ENCODE peak calls at places on chromosomes 7 and 10, in six cellular contexts. One of them, this sample, is unnamed.

GRCh38 chr7:106583133-106583532 is 77.8 kb downstream of the CCDC71L start:
- DNase-seq in dorsolateral prefrontal cortex: no peak
- DNase-seq in AG08395: peak; percentile 64
- DNase-seq in stimulated activated naive B cell treated with anti-CD40 and anti-IgM and Interleukin-4, amounts not matched to agents 10 μg/mL and 1 μg/mL and 100 μg/mL, for 72 hours: no peak
- DNase-seq in left colon: no peak
- DNase-seq in NCI-H1417: no peak
- DNase-seq in this sample: no peak

GRCh38 chr7:150385240-150385830 is 6.2 kb downstream of the ZNF775 start:
- DNase-seq in stimulated activated naive B cell treated with anti-CD40 and anti-IgM and Interleukin-4, amounts not matched to agents 10 μg/mL and 1 μg/mL and 100 μg/mL, for 72 hours: no peak
- DNase-seq in dorsolateral prefrontal cortex: no peak
- DNase-seq in AG08395: no peak
- DNase-seq in left colon: peak; percentile 40
- DNase-seq in NCI-H1417: peak; percentile 61
- DNase-seq in this sample: no peak

GRCh38 chr10:122249991-122250750 is 20.9 kb upstream of the BTBD16 start:
- DNase-seq in stimulated activated naive B cell treated with anti-CD40 and anti-IgM and Interleukin-4, amounts not matched to agents 10 μg/mL and 1 μg/mL and 100 μg/mL, for 72 hours: no peak
- DNase-seq in AG08395: no peak
- DNase-seq in NCI-H1417: no peak
- DNase-seq in dorsolateral prefrontal cortex: no peak
- DNase-seq in left colon: no peak
- DNase-seq in this sample: no peak

GRCh38 chr10:48238826-48239520 is 35.5 kb downstream of the FRMPD2 start:
- DNase-seq in NCI-H1417: no peak
- DNase-seq in AG08395: no peak
- DNase-seq in left colon: no peak
- DNase-seq in dorsolateral prefrontal cortex: no peak
- DNase-seq in stimulated activated naive B cell treated with anti-CD40 and anti-IgM and Interleukin-4, amounts not matched to agents 10 μg/mL and 1 μg/mL and 100 μg/mL, for 72 hours: no peak
- DNase-seq in this sample: no peak

GRCh38 chr10:69078311-69078710 is 9.6 kb upstream of the SRGN start:
- DNase-seq in AG08395: no peak
- DNase-seq in left colon: no peak
- DNase-seq in dorsolateral prefrontal cortex: no peak
- DNase-seq in NCI-H1417: no peak
- DNase-seq in stimulated activated naive B cell treated with anti-CD40 and anti-IgM and Interleukin-4, amounts not matched to agents 10 μg/mL and 1 μg/mL and 100 μg/mL, for 72 hours: no peak
- DNase-seq in this sample: no peak

GRCh38 chr10:101062231-101063161 is 707 bp downstream of the KAZALD1 start:
- DNase-seq in stimulated activated naive B cell treated with anti-CD40 and anti-IgM and Interleukin-4, amounts not matched to agents 10 μg/mL and 1 μg/mL and 100 μg/mL, for 72 hours: peak; percentile 32
- DNase-seq in left colon: peak; percentile 73
- DNase-seq in NCI-H1417: peak; percentile 73
- DNase-seq in dorsolateral prefrontal cortex: no peak
- DNase-seq in AG08395: peak; percentile 47
- DNase-seq in this sample: no peak

GRCh38 chr7:157576415-157576814 is 239.6 kb downstream of the DNAJB6 start:
- DNase-seq in AG08395: no peak
- DNase-seq in dorsolateral prefrontal cortex: no peak
- DNase-seq in NCI-H1417: no peak
- DNase-seq in left colon: peak; percentile 82
- DNase-seq in stimulated activated naive B cell treated with anti-CD40 and anti-IgM and Interleukin-4, amounts not matched to agents 10 μg/mL and 1 μg/mL and 100 μg/mL, for 72 hours: peak; percentile 39
- DNase-seq in this sample: no peak

GRCh38 chr10:71419750-71420149 is 23.0 kb downstream of the CDH23 start:
- DNase-seq in AG08395: no peak
- DNase-seq in stimulated activated naive B cell treated with anti-CD40 and anti-IgM and Interleukin-4, amounts not matched to agents 10 μg/mL and 1 μg/mL and 100 μg/mL, for 72 hours: no peak
- DNase-seq in dorsolateral prefrontal cortex: no peak
- DNase-seq in NCI-H1417: no peak
- DNase-seq in left colon: no peak
- DNase-seq in this sample: no peak

GRCh38 chr10:31129261-31129660 is 97.6 kb upstream of the ZNF438 start:
- DNase-seq in stimulated activated naive B cell treated with anti-CD40 and anti-IgM and Interleukin-4, amounts not matched to agents 10 μg/mL and 1 μg/mL and 100 μg/mL, for 72 hours: no peak
- DNase-seq in NCI-H1417: no peak
- DNase-seq in dorsolateral prefrontal cortex: peak; percentile 45
- DNase-seq in AG08395: peak; percentile 25
- DNase-seq in left colon: peak; percentile 52
- DNase-seq in this sample: no peak

GRCh38 chr7:25926009-25926408 is 226.0 kb upstream of the NFE2L3 start:
- DNase-seq in left colon: no peak
- DNase-seq in stimulated activated naive B cell treated with anti-CD40 and anti-IgM and Interleukin-4, amounts not matched to agents 10 μg/mL and 1 μg/mL and 100 μg/mL, for 72 hours: no peak
- DNase-seq in AG08395: no peak
- DNase-seq in NCI-H1417: no peak
- DNase-seq in dorsolateral prefrontal cortex: no peak
- DNase-seq in this sample: no peak

GRCh38 chr7:2508327-2509231 is 11.0 kb upstream of the LFNG start:
- DNase-seq in stimulated activated naive B cell treated with anti-CD40 and anti-IgM and Interleukin-4, amounts not matched to agents 10 μg/mL and 1 μg/mL and 100 μg/mL, for 72 hours: peak; percentile 66
- DNase-seq in dorsolateral prefrontal cortex: no peak
- DNase-seq in NCI-H1417: peak; percentile 28
- DNase-seq in AG08395: peak; percentile 84
- DNase-seq in left colon: no peak
- DNase-seq in this sample: no peak

GRCh38 chr10:88793747-88794299 is 8.7 kb upstream of the LIPM start:
- DNase-seq in dorsolateral prefrontal cortex: no peak
- DNase-seq in AG08395: peak; percentile 47
- DNase-seq in NCI-H1417: no peak
- DNase-seq in stimulated activated naive B cell treated with anti-CD40 and anti-IgM and Interleukin-4, amounts not matched to agents 10 μg/mL and 1 μg/mL and 100 μg/mL, for 72 hours: no peak
- DNase-seq in left colon: no peak
- DNase-seq in this sample: no peak

GRCh38 chr10:70602665-70603438 is at the start of gene PRF1:
- DNase-seq in AG08395: no peak
- DNase-seq in NCI-H1417: no peak
- DNase-seq in left colon: peak; percentile 38
- DNase-seq in stimulated activated naive B cell treated with anti-CD40 and anti-IgM and Interleukin-4, amounts not matched to agents 10 μg/mL and 1 μg/mL and 100 μg/mL, for 72 hours: no peak
- DNase-seq in dorsolateral prefrontal cortex: no peak
- DNase-seq in this sample: no peak

GRCh38 chr10:124802313-124802675 is 675 bp downstream of the ABRAXAS2 start:
- DNase-seq in NCI-H1417: no peak
- DNase-seq in AG08395: no peak
- DNase-seq in stimulated activated naive B cell treated with anti-CD40 and anti-IgM and Interleukin-4, amounts not matched to agents 10 μg/mL and 1 μg/mL and 100 μg/mL, for 72 hours: peak; percentile 57
- DNase-seq in left colon: no peak
- DNase-seq in dorsolateral prefrontal cortex: no peak
- DNase-seq in this sample: no peak

GRCh38 chr10:124975977-124976514 is 34.1 kb downstream of the ZRANB1 start:
- DNase-seq in left colon: no peak
- DNase-seq in NCI-H1417: no peak
- DNase-seq in stimulated activated naive B cell treated with anti-CD40 and anti-IgM and Interleukin-4, amounts not matched to agents 10 μg/mL and 1 μg/mL and 100 μg/mL, for 72 hours: no peak
- DNase-seq in AG08395: no peak
- DNase-seq in dorsolateral prefrontal cortex: no peak
- DNase-seq in this sample: no peak

GRCh38 chr10:131210181-131210580 is 101.3 kb downstream of the TCERG1L start:
- DNase-seq in dorsolateral prefrontal cortex: peak; percentile 15
- DNase-seq in stimulated activated naive B cell treated with anti-CD40 and anti-IgM and Interleukin-4, amounts not matched to agents 10 μg/mL and 1 μg/mL and 100 μg/mL, for 72 hours: no peak
- DNase-seq in NCI-H1417: no peak
- DNase-seq in AG08395: no peak
- DNase-seq in left colon: no peak
- DNase-seq in this sample: no peak

GRCh38 chr10:126177414-126178030 is 210.8 kb downstream of the ADAM12 start:
- DNase-seq in stimulated activated naive B cell treated with anti-CD40 and anti-IgM and Interleukin-4, amounts not matched to agents 10 μg/mL and 1 μg/mL and 100 μg/mL, for 72 hours: no peak
- DNase-seq in dorsolateral prefrontal cortex: no peak
- DNase-seq in NCI-H1417: no peak
- DNase-seq in left colon: no peak
- DNase-seq in AG08395: no peak
- DNase-seq in this sample: no peak

GRCh38 chr10:117464176-117464575 is 78.4 kb upstream of the EMX2 start:
- DNase-seq in dorsolateral prefrontal cortex: no peak
- DNase-seq in left colon: no peak
- DNase-seq in AG08395: no peak
- DNase-seq in NCI-H1417: no peak
- DNase-seq in stimulated activated naive B cell treated with anti-CD40 and anti-IgM and Interleukin-4, amounts not matched to agents 10 μg/mL and 1 μg/mL and 100 μg/mL, for 72 hours: no peak
- DNase-seq in this sample: no peak

GRCh38 chr7:123625254-123625653 is 23.6 kb downstream of the ASB15 start:
- DNase-seq in AG08395: no peak
- DNase-seq in stimulated activated naive B cell treated with anti-CD40 and anti-IgM and Interleukin-4, amounts not matched to agents 10 μg/mL and 1 μg/mL and 100 μg/mL, for 72 hours: no peak
- DNase-seq in left colon: no peak
- DNase-seq in NCI-H1417: no peak
- DNase-seq in dorsolateral prefrontal cortex: no peak
- DNase-seq in this sample: no peak

GRCh38 chr10:79164075-79164474 is 95.3 kb downstream of the ZMIZ1 start:
- DNase-seq in left colon: no peak
- DNase-seq in NCI-H1417: no peak
- DNase-seq in stimulated activated naive B cell treated with anti-CD40 and anti-IgM and Interleukin-4, amounts not matched to agents 10 μg/mL and 1 μg/mL and 100 μg/mL, for 72 hours: no peak
- DNase-seq in dorsolateral prefrontal cortex: no peak
- DNase-seq in AG08395: no peak
- DNase-seq in this sample: no peak

GRCh38 chr10:63749915-63750314 is 228.7 kb downstream of the REEP3 start:
- DNase-seq in left colon: no peak
- DNase-seq in dorsolateral prefrontal cortex: no peak
- DNase-seq in AG08395: no peak
- DNase-seq in stimulated activated naive B cell treated with anti-CD40 and anti-IgM and Interleukin-4, amounts not matched to agents 10 μg/mL and 1 μg/mL and 100 μg/mL, for 72 hours: no peak
- DNase-seq in NCI-H1417: no peak
- DNase-seq in this sample: no peak

GRCh38 chr10:35912615-35913170 is 270.6 kb upstream of the FZD8 start:
- DNase-seq in NCI-H1417: no peak
- DNase-seq in dorsolateral prefrontal cortex: no peak
- DNase-seq in left colon: no peak
- DNase-seq in stimulated activated naive B cell treated with anti-CD40 and anti-IgM and Interleukin-4, amounts not matched to agents 10 μg/mL and 1 μg/mL and 100 μg/mL, for 72 hours: no peak
- DNase-seq in AG08395: peak; percentile 58
- DNase-seq in this sample: no peak

GRCh38 chr7:99201027-99201426 is 6.9 kb downstream of the KPNA7 start:
- DNase-seq in stimulated activated naive B cell treated with anti-CD40 and anti-IgM and Interleukin-4, amounts not matched to agents 10 μg/mL and 1 μg/mL and 100 μg/mL, for 72 hours: no peak
- DNase-seq in left colon: no peak
- DNase-seq in AG08395: peak; percentile 79
- DNase-seq in NCI-H1417: no peak
- DNase-seq in dorsolateral prefrontal cortex: no peak
- DNase-seq in this sample: no peak

GRCh38 chr10:1572519-1573333 is 164.6 kb downstream of the ADARB2 start:
- DNase-seq in NCI-H1417: no peak
- DNase-seq in AG08395: no peak
- DNase-seq in stimulated activated naive B cell treated with anti-CD40 and anti-IgM and Interleukin-4, amounts not matched to agents 10 μg/mL and 1 μg/mL and 100 μg/mL, for 72 hours: no peak
- DNase-seq in left colon: no peak
- DNase-seq in dorsolateral prefrontal cortex: no peak
- DNase-seq in this sample: no peak

GRCh38 chr10:70106958-70107791 is 25.4 kb downstream of the AIFM2 start:
- DNase-seq in NCI-H1417: no peak
- DNase-seq in left colon: no peak
- DNase-seq in dorsolateral prefrontal cortex: no peak
- DNase-seq in stimulated activated naive B cell treated with anti-CD40 and anti-IgM and Interleukin-4, amounts not matched to agents 10 μg/mL and 1 μg/mL and 100 μg/mL, for 72 hours: peak; percentile 9
- DNase-seq in AG08395: peak; percentile 12
- DNase-seq in this sample: no peak

GRCh38 chr7:5429857-5430611 is 6.4 kb upstream of the TNRC18 start:
- DNase-seq in dorsolateral prefrontal cortex: no peak
- DNase-seq in AG08395: peak; percentile 62
- DNase-seq in left colon: peak; percentile 62
- DNase-seq in stimulated activated naive B cell treated with anti-CD40 and anti-IgM and Interleukin-4, amounts not matched to agents 10 μg/mL and 1 μg/mL and 100 μg/mL, for 72 hours: no peak
- DNase-seq in NCI-H1417: peak; percentile 46
- DNase-seq in this sample: peak; percentile 24

GRCh38 chr10:6924166-6924565 is 344.1 kb upstream of the PRKCQ start:
- DNase-seq in stimulated activated naive B cell treated with anti-CD40 and anti-IgM and Interleukin-4, amounts not matched to agents 10 μg/mL and 1 μg/mL and 100 μg/mL, for 72 hours: no peak
- DNase-seq in AG08395: peak; percentile 45
- DNase-seq in dorsolateral prefrontal cortex: no peak
- DNase-seq in NCI-H1417: no peak
- DNase-seq in left colon: no peak
- DNase-seq in this sample: no peak

GRCh38 chr7:135919071-135919841 is 57.9 kb downstream of the MTPN start:
- DNase-seq in dorsolateral prefrontal cortex: no peak
- DNase-seq in NCI-H1417: peak; percentile 62
- DNase-seq in left colon: no peak
- DNase-seq in AG08395: no peak
- DNase-seq in stimulated activated naive B cell treated with anti-CD40 and anti-IgM and Interleukin-4, amounts not matched to agents 10 μg/mL and 1 μg/mL and 100 μg/mL, for 72 hours: no peak
- DNase-seq in this sample: no peak

GRCh38 chr10:113199459-113199858 is 249.4 kb downstream of the TCF7L2 start:
- DNase-seq in NCI-H1417: no peak
- DNase-seq in stimulated activated naive B cell treated with anti-CD40 and anti-IgM and Interleukin-4, amounts not matched to agents 10 μg/mL and 1 μg/mL and 100 μg/mL, for 72 hours: no peak
- DNase-seq in AG08395: peak; percentile 32
- DNase-seq in left colon: no peak
- DNase-seq in dorsolateral prefrontal cortex: no peak
- DNase-seq in this sample: no peak

This sample was measured in nucleus accumbens.